ENCODE peak calls at places on chromosomes 6 and 20, in ten cellular contexts. R is IMR-90, U is transverse colon, Y is left lung, P is gastrocnemius medialis, K is endothelial cell of umbilical vein, J is A549, B is H1, V is MM.1S, E is Caco-2. M is an unnamed sample. For H3K4me1, the result is how much of the 10 kb centered on the place peaks cover.

GRCh38 chr20:63522981-63523611 is 2.5 kb downstream of the PPDPF start:
- DNase-seq in R (no peak), Y (peak), J (no peak), V (no peak), U (no peak), E (peak), B (no peak), K (no peak), P (no peak), M (no peak)

GRCh38 chr20:56843817-56844216 is 214.7 kb downstream of the TFAP2C start:
- DNase-seq in Y (no peak), J (no peak), U (no peak), B (no peak), V (no peak), K (no peak), R (no peak), E (no peak), P (no peak), M (no peak)

GRCh38 chr6:25010166-25010565 is 74.4 kb upstream of the RIPOR2 start:
- DNase-seq in P (no peak), E (no peak), Y (no peak), V (no peak), J (no peak), R (no peak), B (no peak), U (no peak), K (no peak), M (no peak)

GRCh38 chr20:13457487-13457886 is 181.2 kb downstream of the TASP1 start:
- DNase-seq in E (no peak), K (no peak), P (no peak), V (no peak), U (no peak), B (no peak), Y (no peak), R (no peak), J (no peak), M (no peak)

GRCh38 chr20:37986873-37987601 is 46.2 kb downstream of the TTI1 start:
- DNase-seq in U (peak), Y (peak), B (no peak), J (no peak), K (no peak), E (peak), V (no peak), R (peak), P (peak), M (no peak)

GRCh38 chr20:63830821-63831593 is at the start of gene ZBTB46:
- DNase-seq in U (peak), V (peak), B (no peak), R (peak), J (peak), E (no peak), P (no peak), K (no peak), Y (peak), M (no peak)

GRCh38 chr6:158839796-158840195 is 20.6 kb upstream of the EZR start:
- DNase-seq in Y (no peak), B (no peak), V (no peak), R (no peak), K (no peak), E (no peak), U (no peak), J (no peak), P (no peak), M (no peak)

GRCh38 chr20:46324960-46325703 is 16.8 kb upstream of the CDH22 start:
- DNase-seq in B (no peak), Y (no peak), P (no peak), R (peak), E (no peak), U (no peak), J (peak), V (no peak), K (peak), M (no peak)

GRCh38 chr6:132261354-132261753 is 139.9 kb downstream of the MOXD1 start:
- DNase-seq in B (no peak), E (no peak), R (peak), K (no peak), V (no peak), J (no peak), P (no peak), U (no peak), Y (no peak), M (no peak)

GRCh38 chr20:35615667-35616464 is at the start of gene SPAG4:
- DNase-seq in V (peak), B (peak), J (peak), Y (peak), E (peak), K (no peak), P (peak), R (peak), U (peak), M (peak)

GRCh38 chr6:117837268-117837667 is 69.8 kb upstream of the SLC35F1 start:
- DNase-seq in Y (no peak), R (no peak), E (no peak), K (no peak), U (no peak), J (no peak), P (no peak), V (no peak), B (no peak), M (no peak)

GRCh38 chr6:117840541-117840983 is 66.5 kb upstream of the SLC35F1 start:
- DNase-seq in P (no peak), V (peak), R (peak), U (no peak), Y (no peak), B (no peak), J (peak), E (no peak), K (peak), M (no peak)
- TF ChIP-seq CTCF in P (no peak), V (peak), R (peak), U (peak), Y (no peak), B (peak), J (peak), E (peak), K (peak), M (no peak)

GRCh38 chr20:48795058-48795457 is 32.7 kb downstream of the PREX1 start:
- DNase-seq in K (no peak), R (no peak), E (no peak), Y (no peak), U (no peak), V (no peak), J (no peak), P (no peak), B (no peak), M (no peak)
- H3K4me1 ChIP-seq in K (under half), R (under half), E (under half), Y (half or more), U (under half), V (under half), J (under half), P (under half), B (under half), M (under half)

DNA sequence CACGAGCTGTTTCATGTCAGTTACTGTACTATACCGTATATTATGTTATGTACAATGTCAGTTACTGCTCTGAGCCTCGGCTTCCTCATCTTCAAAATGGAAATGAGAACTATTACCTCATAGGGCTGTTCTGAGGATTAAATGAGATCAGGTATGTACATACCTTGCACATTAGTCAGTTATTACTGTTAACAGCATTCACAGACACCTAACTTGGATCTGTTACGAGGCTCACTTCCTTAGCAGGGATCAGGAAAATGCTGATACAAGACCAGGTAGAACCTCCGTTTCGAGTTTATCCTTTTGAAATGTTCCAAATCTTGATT is 69.7 kb upstream of the TBC1D7 start:
- DNase-seq in K (no peak), U (no peak), V (no peak), R (no peak), Y (no peak), J (no peak), P (no peak), E (no peak), B (no peak), M (no peak)
- TF ChIP-seq CTCF in K (no peak), U (no peak), V (no peak), R (no peak), Y (no peak), J (no peak), P (no peak), E (no peak), B (no peak), M (no peak)

GRCh38 chr20:8535403-8536003 is 403.4 kb downstream of the PLCB1 start:
- DNase-seq in P (no peak), Y (no peak), U (no peak), E (no peak), V (peak), R (no peak), B (no peak), K (peak), J (peak), M (no peak)
- H3K4me1 ChIP-seq in P (under half), Y (under half), U (under half), E (under half), V (under half), R (under half), B (under half), K (under half), J (under half), M (under half)

GRCh38 chr6:68757821-68758220 is 122.7 kb downstream of the ADGRB3 start:
- DNase-seq in P (no peak), B (no peak), R (no peak), Y (no peak), V (no peak), K (no peak), E (no peak), U (no peak), J (no peak), M (no peak)
- TF ChIP-seq CTCF in P (no peak), B (no peak), R (no peak), Y (no peak), V (no peak), K (no peak), E (no peak), U (no peak), J (no peak), M (no peak)

GRCh38 chr6:26129656-26130055 is 42.4 kb downstream of the HFE start:
- DNase-seq in U (no peak), R (peak), B (no peak), J (no peak), Y (no peak), V (no peak), K (no peak), P (no peak), E (no peak), M (no peak)

GRCh38 chr6:26128013-26128771 is 41.0 kb downstream of the HFE start:
- DNase-seq in E (no peak), V (no peak), Y (no peak), K (no peak), J (no peak), R (no peak), B (no peak), P (no peak), U (no peak), M (no peak)

GRCh38 chr6:26133730-26134129 is 46.5 kb downstream of the HFE start:
- DNase-seq in U (no peak), P (no peak), J (no peak), K (no peak), E (no peak), R (no peak), Y (no peak), V (no peak), B (no peak), M (no peak)

GRCh38 chr6:26130581-26131247 is 43.5 kb downstream of the HFE start:
- DNase-seq in U (no peak), V (no peak), B (no peak), Y (no peak), E (no peak), K (no peak), J (no peak), R (no peak), P (no peak), M (no peak)

DNA sequence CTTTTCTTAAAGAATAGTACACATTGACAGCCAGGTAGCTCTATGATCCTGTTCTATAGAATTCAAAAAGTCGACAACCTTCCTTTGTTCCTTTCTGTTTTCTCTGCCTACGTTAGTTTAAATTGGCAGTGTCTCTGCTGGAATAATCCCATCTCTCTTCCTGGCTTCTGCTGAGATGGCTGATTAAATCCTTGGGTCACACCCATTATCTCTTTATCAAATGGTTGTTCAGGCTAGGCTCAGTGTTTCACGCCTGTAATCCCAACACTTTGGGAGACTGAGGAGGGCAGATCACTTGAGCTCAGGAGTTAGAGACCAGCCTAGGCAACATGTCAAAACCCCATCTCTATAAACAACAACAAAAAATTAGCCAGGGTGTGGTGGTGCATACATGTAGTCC is 44.4 kb downstream of the HFE start:
- DNase-seq in J (no peak), B (no peak), P (no peak), Y (no peak), U (no peak), K (no peak), V (no peak), R (no peak), E (no peak), M (no peak)
- H3K4me1 ChIP-seq in J (half or more), B (under half), P (under half), Y (half or more), U (under half), K (under half), V (under half), R (under half), E (under half), M (under half)

GRCh38 chr6:105094133-105094640 is 85.6 kb downstream of the POPDC3 start:
- DNase-seq in J (no peak), R (no peak), Y (no peak), P (no peak), B (no peak), U (no peak), K (no peak), V (no peak), E (no peak), M (no peak)
- TF ChIP-seq CTCF in J (no peak), R (no peak), Y (no peak), P (no peak), B (peak), U (no peak), K (no peak), V (no peak), E (no peak), M (no peak)

GRCh38 chr6:21355638-21356037 is 237.9 kb upstream of the SOX4 start:
- DNase-seq in P (no peak), B (no peak), E (no peak), V (no peak), R (no peak), U (no peak), J (no peak), Y (no peak), K (no peak), M (no peak)
- H3K4me1 ChIP-seq in P (under half), B (under half), E (under half), V (under half), R (under half), U (under half), J (under half), Y (under half), K (under half), M (under half)